ENCODE peak calls at places on chromosomes 6 and 20, in six cellular contexts. One of them, this sample, is unnamed.

GRCh38 chr6:157430834-157431233 is 49.8 kb downstream of the ZDHHC14 start:
- DNase-seq in IMR-90: no peak
- DNase-seq in H9: no peak
- DNase-seq in neuronal stem cell: no peak
- DNase-seq in H1: no peak
- DNase-seq in mesendoderm: no peak
- DNase-seq in this sample: no peak

GRCh38 chr20:33181482-33182093 is 13.6 kb downstream of the BPIFA2 start:
- DNase-seq in mesendoderm: peak; percentile 35
- DNase-seq in H9: peak; percentile 60
- DNase-seq in neuronal stem cell: no peak
- DNase-seq in IMR-90: no peak
- DNase-seq in H1: no peak
- DNase-seq in this sample: no peak

GRCh38 chr20:33647603-33648395 is 14.3 kb upstream of the C20orf144 start:
- DNase-seq in H9: no peak
- DNase-seq in IMR-90: peak; percentile 31
- DNase-seq in neuronal stem cell: no peak
- DNase-seq in H1: no peak
- DNase-seq in mesendoderm: no peak
- DNase-seq in this sample: no peak

GRCh38 chr6:142975272-142975805 is 30.4 kb upstream of the HIVEP2 start:
- DNase-seq in H9: no peak
- DNase-seq in IMR-90: no peak
- DNase-seq in neuronal stem cell: no peak
- DNase-seq in mesendoderm: no peak
- DNase-seq in H1: no peak
- DNase-seq in this sample: no peak

GRCh38 chr6:143223895-143224294 is 163.2 kb downstream of the AIG1 start:
- DNase-seq in H9: no peak
- DNase-seq in IMR-90: no peak
- DNase-seq in H1: no peak
- DNase-seq in neuronal stem cell: peak; percentile 4
- DNase-seq in mesendoderm: peak; percentile 44
- DNase-seq in this sample: peak; percentile 44

GRCh38 chr6:98929498-98930060 is 18.2 kb downstream of the FBXL4 start:
- DNase-seq in H1: no peak
- DNase-seq in H9: no peak
- DNase-seq in IMR-90: peak; percentile 7
- DNase-seq in neuronal stem cell: no peak
- DNase-seq in mesendoderm: no peak
- DNase-seq in this sample: no peak

GRCh38 chr20:56249244-56249955 is 868 bp downstream of the MC3R start:
- DNase-seq in H9: peak; percentile 75
- DNase-seq in neuronal stem cell: no peak
- DNase-seq in IMR-90: no peak
- DNase-seq in mesendoderm: peak; percentile 62
- DNase-seq in H1: peak; percentile 5
- DNase-seq in this sample: no peak

GRCh38 chr6:158536891-158537798 is 22.7 kb upstream of the TMEM181 start:
- DNase-seq in IMR-90: no peak
- DNase-seq in neuronal stem cell: peak; percentile 71
- DNase-seq in mesendoderm: peak; percentile 83
- DNase-seq in H9: peak; percentile 79
- DNase-seq in H1: no peak
- DNase-seq in this sample: peak; percentile 36

GRCh38 chr6:131946404-131946991 is 4.7 kb downstream of the CCN2 start:
- DNase-seq in IMR-90: peak; percentile 78
- DNase-seq in H1: no peak
- DNase-seq in mesendoderm: peak; percentile 71
- DNase-seq in H9: no peak
- DNase-seq in neuronal stem cell: no peak
- DNase-seq in this sample: peak; percentile 73

GRCh38 chr20:52410182-52410647 is 218.6 kb upstream of the ZFP64 start:
- DNase-seq in H9: no peak
- DNase-seq in IMR-90: peak; percentile 21
- DNase-seq in H1: no peak
- DNase-seq in neuronal stem cell: no peak
- DNase-seq in mesendoderm: peak; percentile 64
- DNase-seq in this sample: peak; percentile 95

GRCh38 chr20:32206383-32207210 is 946 bp downstream of the PLAGL2 start:
- DNase-seq in IMR-90: no peak
- DNase-seq in neuronal stem cell: no peak
- DNase-seq in H1: no peak
- DNase-seq in H9: no peak
- DNase-seq in mesendoderm: no peak
- DNase-seq in this sample: no peak

GRCh38 chr6:35426074-35426473 is 26.1 kb upstream of the FANCE start:
- DNase-seq in H9: no peak
- DNase-seq in neuronal stem cell: no peak
- DNase-seq in IMR-90: no peak
- DNase-seq in H1: no peak
- DNase-seq in mesendoderm: no peak
- DNase-seq in this sample: no peak

GRCh38 chr6:6105472-6106036 is 98.8 kb upstream of the NRN1 start:
- DNase-seq in neuronal stem cell: no peak
- DNase-seq in H1: peak; percentile 9
- DNase-seq in mesendoderm: peak; percentile 60
- DNase-seq in IMR-90: no peak
- DNase-seq in H9: peak; percentile 68
- DNase-seq in this sample: no peak

GRCh38 chr6:104692008-104692407 is 167.7 kb downstream of the HACE1 start:
- DNase-seq in IMR-90: no peak
- DNase-seq in mesendoderm: no peak
- DNase-seq in H9: no peak
- DNase-seq in H1: no peak
- DNase-seq in neuronal stem cell: no peak
- DNase-seq in this sample: no peak

GRCh38 chr6:105890521-105891244 is 195.5 kb upstream of the PRDM1 start:
- DNase-seq in IMR-90: no peak
- DNase-seq in H1: no peak
- DNase-seq in neuronal stem cell: no peak
- DNase-seq in mesendoderm: no peak
- DNase-seq in H9: no peak
- DNase-seq in this sample: no peak

GRCh38 chr6:35497571-35498406 is 910 bp upstream of the TEAD3 start:
- DNase-seq in H1: no peak
- DNase-seq in IMR-90: peak; percentile 75
- DNase-seq in mesendoderm: peak; percentile 84
- DNase-seq in H9: peak; percentile 85
- DNase-seq in neuronal stem cell: peak; percentile 48
- DNase-seq in this sample: peak; percentile 88

GRCh38 chr6:34425132-34425497 is 754 bp downstream of the RPS10 start:
- DNase-seq in neuronal stem cell: no peak
- DNase-seq in IMR-90: no peak
- DNase-seq in H9: no peak
- DNase-seq in mesendoderm: no peak
- DNase-seq in H1: no peak
- DNase-seq in this sample: peak; percentile 30

GRCh38 chr6:169801396-169802160 is 50.2 kb downstream of the ERMARD start:
- DNase-seq in IMR-90: no peak
- DNase-seq in H9: peak; percentile 32
- DNase-seq in H1: no peak
- DNase-seq in mesendoderm: no peak
- DNase-seq in neuronal stem cell: no peak
- DNase-seq in this sample: no peak

GRCh38 chr20:17966432-17967312 is 1.9 kb downstream of the SNX5 start:
- DNase-seq in H9: no peak
- DNase-seq in H1: no peak
- DNase-seq in neuronal stem cell: no peak
- DNase-seq in IMR-90: peak; percentile 42
- DNase-seq in mesendoderm: peak; percentile 45
- DNase-seq in this sample: peak; percentile 61
- H3K4ac ChIP-seq in H9: no peak overlapping the region
- H3K4ac ChIP-seq in H1: no peak overlapping the region
- H3K4ac ChIP-seq in neuronal stem cell: no peak overlapping the region
- H3K4ac ChIP-seq in IMR-90: peak overlapping the region; percentile 25
- H3K4ac ChIP-seq in mesendoderm: no peak overlapping the region
- H3K4ac ChIP-seq in this sample: no peak overlapping the region

DNA sequence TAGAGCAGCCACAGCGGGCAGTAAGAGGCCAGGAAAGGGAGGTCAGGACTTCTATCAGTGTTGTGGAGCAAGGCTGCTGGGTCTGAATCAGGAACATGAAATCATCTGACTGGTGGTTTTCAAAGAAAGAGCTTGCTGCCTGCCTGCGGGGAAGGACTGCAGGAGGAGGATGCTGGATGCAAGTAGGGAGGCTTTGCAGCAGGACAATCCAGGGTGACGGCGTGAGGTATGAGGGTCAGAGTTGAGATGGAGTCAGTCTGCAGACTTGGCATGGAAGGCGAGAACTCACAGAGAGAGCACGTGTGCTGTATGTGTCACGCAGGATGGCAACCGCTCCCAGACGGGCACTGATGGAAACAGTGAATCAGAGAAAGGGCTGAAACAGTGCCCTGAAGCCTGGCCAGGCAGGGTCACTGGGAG is 59.2 kb upstream of the CD93 start:
- DNase-seq in H1: no peak
- DNase-seq in IMR-90: peak; percentile 56
- DNase-seq in mesendoderm: no peak
- DNase-seq in H9: no peak
- DNase-seq in neuronal stem cell: no peak
- DNase-seq in this sample: peak; percentile 72
- H3K4me2 ChIP-seq in H1: no peak overlapping the region
- H3K4me2 ChIP-seq in IMR-90: no peak overlapping the region
- H3K4me2 ChIP-seq in mesendoderm: no peak overlapping the region
- H3K4me2 ChIP-seq in H9: no peak overlapping the region
- H3K4me2 ChIP-seq in neuronal stem cell: no peak overlapping the region
- H3K4me2 ChIP-seq in this sample: no peak overlapping the region

GRCh38 chr20:50436696-50437095 is 73.5 kb upstream of the PTPN1 start:
- DNase-seq in neuronal stem cell: no peak
- DNase-seq in H1: no peak
- DNase-seq in mesendoderm: no peak
- DNase-seq in IMR-90: no peak
- DNase-seq in H9: no peak
- DNase-seq in this sample: no peak

GRCh38 chr20:50436052-50436656 is 74.0 kb upstream of the PTPN1 start:
- DNase-seq in IMR-90: no peak
- DNase-seq in H1: no peak
- DNase-seq in neuronal stem cell: no peak
- DNase-seq in H9: no peak
- DNase-seq in mesendoderm: no peak
- DNase-seq in this sample: no peak

GRCh38 chr20:50435397-50436051 is 74.7 kb upstream of the PTPN1 start:
- DNase-seq in mesendoderm: no peak
- DNase-seq in IMR-90: no peak
- DNase-seq in H9: no peak
- DNase-seq in H1: no peak
- DNase-seq in neuronal stem cell: no peak
- DNase-seq in this sample: no peak

GRCh38 chr20:50439539-50440453 is 70.4 kb upstream of the PTPN1 start:
- DNase-seq in IMR-90: no peak
- DNase-seq in mesendoderm: no peak
- DNase-seq in H1: no peak
- DNase-seq in neuronal stem cell: no peak
- DNase-seq in H9: no peak
- DNase-seq in this sample: peak; percentile 25

GRCh38 chr20:50438986-50439407 is 71.2 kb upstream of the PTPN1 start:
- DNase-seq in H9: no peak
- DNase-seq in neuronal stem cell: no peak
- DNase-seq in mesendoderm: peak; percentile 62
- DNase-seq in IMR-90: peak; percentile 91
- DNase-seq in H1: no peak
- DNase-seq in this sample: peak; percentile 86
- H2BK120ac ChIP-seq in H9: no peak overlapping the region
- H2BK120ac ChIP-seq in neuronal stem cell: no peak overlapping the region
- H2BK120ac ChIP-seq in mesendoderm: no peak overlapping the region
- H2BK120ac ChIP-seq in IMR-90: peak overlapping the region; percentile 97
- H2BK120ac ChIP-seq in H1: no peak overlapping the region
- H2BK120ac ChIP-seq in this sample: peak overlapping the region; percentile 85

DNA sequence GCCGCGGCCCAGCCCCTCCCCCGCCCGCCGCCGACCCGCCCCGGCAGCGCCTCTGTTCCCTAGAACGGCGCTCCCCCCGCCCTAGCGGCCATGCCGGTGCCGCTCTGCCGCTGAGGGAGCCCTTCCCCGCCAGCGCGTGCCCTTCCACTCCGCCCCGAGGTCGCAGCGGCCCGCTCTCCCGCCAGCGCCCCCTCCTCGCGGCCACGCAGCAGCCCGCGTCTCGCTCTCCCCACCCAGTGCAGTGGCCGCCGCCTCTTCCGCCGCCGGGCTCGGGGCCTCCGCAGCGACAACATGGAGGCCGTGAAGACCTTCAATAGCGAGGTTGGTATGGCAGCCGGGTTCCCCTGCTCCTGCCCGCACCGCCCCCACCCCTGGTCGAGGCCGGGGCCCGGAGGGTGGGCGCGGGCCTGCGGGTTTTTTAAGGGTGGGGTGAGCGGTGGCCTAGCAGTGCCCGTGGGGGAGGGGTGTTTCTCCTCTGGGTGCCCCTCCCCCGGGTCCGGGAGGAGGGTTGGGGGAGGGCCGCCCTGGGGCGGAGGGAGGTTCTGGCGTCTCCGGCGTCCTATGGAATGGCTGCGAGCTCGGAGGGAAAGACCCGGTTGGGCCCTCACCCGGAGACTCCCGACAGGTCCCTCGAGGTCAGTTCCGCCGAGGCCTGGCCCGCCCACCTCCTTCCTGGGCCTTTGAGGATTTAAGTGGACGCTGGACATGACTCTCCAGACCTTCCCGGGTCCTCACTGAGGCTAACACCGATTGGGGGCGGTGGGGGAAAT is 579 bp downstream of the SCAF8 start:
- DNase-seq in IMR-90: peak; percentile 97
- DNase-seq in H9: peak; percentile 98
- DNase-seq in H1: peak; percentile 89
- DNase-seq in mesendoderm: peak; percentile 98
- DNase-seq in neuronal stem cell: peak; percentile 91
- DNase-seq in this sample: peak; percentile 98
- H3K4ac ChIP-seq in IMR-90: peak overlapping the region; percentile 98
- H3K4ac ChIP-seq in H9: peak overlapping the region; percentile 95
- H3K4ac ChIP-seq in H1: peak overlapping the region; percentile 84
- H3K4ac ChIP-seq in mesendoderm: peak overlapping the region; percentile 74
- H3K4ac ChIP-seq in neuronal stem cell: peak overlapping the region; percentile 85
- H3K4ac ChIP-seq in this sample: peak overlapping the region; percentile 79

DNA sequence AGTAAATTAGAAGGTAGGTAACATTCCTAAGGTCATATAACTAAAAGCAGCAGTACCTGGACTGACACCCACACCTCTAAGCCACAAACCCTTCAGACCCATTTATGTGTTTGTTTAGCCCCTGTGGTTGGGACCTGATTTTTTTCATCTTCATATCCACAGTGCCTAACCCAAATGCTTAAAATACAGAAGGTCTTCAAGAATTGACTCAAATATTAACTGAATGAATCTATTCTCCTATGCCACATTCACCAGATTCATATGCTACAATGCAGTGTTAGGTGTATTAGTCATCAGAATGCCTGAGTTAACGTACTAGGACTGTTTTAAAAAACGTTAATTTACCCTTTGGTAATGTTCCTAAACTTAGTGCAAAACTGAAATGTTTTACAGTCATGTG is 124.8 kb downstream of the AHI1 start:
- DNase-seq in IMR-90: peak; percentile 63
- DNase-seq in H1: no peak
- DNase-seq in mesendoderm: no peak
- DNase-seq in H9: no peak
- DNase-seq in neuronal stem cell: no peak
- DNase-seq in this sample: no peak
- H3K4me2 ChIP-seq in IMR-90: no peak overlapping the region
- H3K4me2 ChIP-seq in H1: no peak overlapping the region
- H3K4me2 ChIP-seq in mesendoderm: no peak overlapping the region
- H3K4me2 ChIP-seq in H9: no peak overlapping the region
- H3K4me2 ChIP-seq in neuronal stem cell: no peak overlapping the region
- H3K4me2 ChIP-seq in this sample: no peak overlapping the region